ENCODE peak calls at places on chromosomes 11 and 22, in ten cellular contexts. Z is suprapubic skin; G is IMR-90; Q is aorta; N is Caco-2; D is A549; Y is Peyer's patch; F is CD4-positive, alpha-beta memory T cell; O is mesendoderm; S is uterus. M is an unnamed sample. For H3K4me1, the result is how much of the 10 kb centered on the place peaks cover.

GRCh38 chr11:5367461-5368074 is 16.0 kb upstream of the OR51M1 start:
- DNase-seq in Z (no peak), G (peak), Q (no peak), N (no peak), D (no peak), Y (no peak), F (no peak), O (no peak), S (no peak), M (no peak)

GRCh38 chr22:49156662-49157285 is 670.9 kb downstream of the BRD1 start:
- DNase-seq in Z (peak), G (no peak), Q (no peak), N (no peak), D (no peak), Y (peak), F (no peak), O (no peak), S (no peak), M (no peak)

GRCh38 chr11:60974726-60975125 is 3.2 kb downstream of the CD6 start:
- DNase-seq in Z (no peak), G (no peak), Q (peak), N (no peak), D (no peak), Y (no peak), F (no peak), O (no peak), S (no peak), M (no peak)

GRCh38 chr11:11966354-11966741 is 42.1 kb downstream of the DKK3 start:
- DNase-seq in Z (no peak), G (no peak), Q (no peak), N (no peak), D (no peak), Y (no peak), F (no peak), O (no peak), S (no peak), M (peak)

GRCh38 chr11:21040615-21041014 is 371.2 kb downstream of the NELL1 start:
- DNase-seq in Z (no peak), G (no peak), Q (no peak), N (no peak), D (no peak), Y (no peak), F (no peak), O (no peak), S (no peak), M (no peak)

GRCh38 chr11:68354181-68354872 is 41.9 kb downstream of the LRP5 start:
- DNase-seq in Z (peak), G (peak), Q (peak), N (no peak), D (peak), Y (peak), F (no peak), O (peak), S (peak), M (peak)

GRCh38 chr11:117199061-117199915 is at the start of gene TAGLN:
- DNase-seq in Z (no peak), G (peak), Q (peak), N (peak), D (peak), Y (peak), F (no peak), O (peak), S (peak), M (peak)

GRCh38 chr22:49983148-49984042 is 22.8 kb downstream of the PIM3 start:
- DNase-seq in Z (peak), G (no peak), Q (peak), N (peak), D (no peak), Y (peak), F (no peak), O (peak), S (peak), M (peak)

GRCh38 chr11:132475046-132475445 is 1057.3 kb downstream of the OPCML start:
- DNase-seq in Z (no peak), G (no peak), Q (no peak), N (no peak), D (no peak), Y (no peak), F (no peak), O (no peak), S (no peak), M (no peak)

GRCh38 chr22:30435674-30436126 is 10.1 kb downstream of the MTFP1 start:
- DNase-seq in Z (no peak), G (no peak), Q (peak), N (no peak), D (no peak), Y (no peak), F (peak), O (no peak), S (peak), M (peak)

GRCh38 chr22:34414467-34415440 is 494.5 kb upstream of the LARGE1 start:
- DNase-seq in Z (no peak), G (no peak), Q (no peak), N (peak), D (peak), Y (peak), F (no peak), O (peak), S (no peak), M (no peak)

GRCh38 chr22:34410111-34410510 is 489.8 kb upstream of the LARGE1 start:
- DNase-seq in Z (no peak), G (no peak), Q (no peak), N (no peak), D (no peak), Y (no peak), F (no peak), O (peak), S (no peak), M (no peak)
- H3K4me1 ChIP-seq in Z (under half), G (under half), Q (under half), N (under half), D (under half), Y (under half), F (under half), O (under half), S (under half), M (under half)

DNA sequence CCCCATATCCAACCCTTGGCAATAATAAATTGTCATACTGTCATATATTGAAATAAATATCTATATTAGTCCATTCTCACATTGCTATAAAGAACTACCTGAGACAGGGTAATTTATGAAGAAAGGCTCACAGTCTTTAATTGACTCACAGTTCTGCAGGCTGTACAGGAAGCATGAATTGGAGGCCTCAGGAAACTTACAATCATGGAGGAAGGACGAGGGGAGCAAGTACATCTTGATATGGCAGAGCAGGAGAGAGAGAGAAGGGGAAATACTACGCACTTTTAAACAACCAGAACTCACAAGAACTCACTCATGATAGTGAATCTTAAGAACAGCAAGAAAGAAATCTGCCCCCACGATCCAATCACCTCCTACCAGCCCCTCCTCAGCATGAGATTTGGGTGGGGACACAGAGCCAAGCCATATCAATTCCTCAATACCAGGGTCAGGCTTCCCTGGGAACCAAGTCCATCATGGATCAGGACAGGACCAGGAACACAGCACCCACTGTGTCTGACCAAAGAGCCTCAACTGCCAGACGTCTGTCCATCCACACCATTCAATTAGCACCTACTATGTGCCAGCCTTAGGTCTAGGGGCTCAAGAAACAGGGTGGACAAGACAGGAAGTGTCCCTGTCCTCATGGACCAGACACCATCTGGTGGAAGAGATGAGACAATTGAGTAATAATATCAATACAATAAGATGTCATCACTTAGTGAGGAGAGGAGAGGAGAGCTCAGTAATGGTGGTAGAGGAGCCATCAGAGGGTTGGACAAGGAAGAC is 56.9 kb upstream of the TOP3B start:
- DNase-seq in Z (no peak), G (no peak), Q (peak), N (no peak), D (no peak), Y (no peak), F (no peak), O (no peak), S (no peak), M (no peak)
- H3K4me1 ChIP-seq in Z (under half), G (under half), Q (under half), N (under half), D (under half), Y (under half), F (under half), O (under half), S (under half), M (under half)

GRCh38 chr11:8289426-8290047 is 25.9 kb upstream of the LMO1 start:
- DNase-seq in Z (peak), G (no peak), Q (peak), N (no peak), D (no peak), Y (peak), F (no peak), O (no peak), S (no peak), M (no peak)

GRCh38 chr11:8291421-8292350 is 28.0 kb upstream of the LMO1 start:
- DNase-seq in Z (peak), G (no peak), Q (peak), N (no peak), D (no peak), Y (peak), F (no peak), O (no peak), S (no peak), M (no peak)

GRCh38 chr11:8288824-8289223 is 25.1 kb upstream of the LMO1 start:
- DNase-seq in Z (peak), G (no peak), Q (peak), N (no peak), D (no peak), Y (peak), F (no peak), O (no peak), S (no peak), M (no peak)

GRCh38 chr11:8288166-8288772 is 24.6 kb upstream of the LMO1 start:
- DNase-seq in Z (no peak), G (no peak), Q (no peak), N (no peak), D (no peak), Y (no peak), F (no peak), O (no peak), S (no peak), M (no peak)

DNA sequence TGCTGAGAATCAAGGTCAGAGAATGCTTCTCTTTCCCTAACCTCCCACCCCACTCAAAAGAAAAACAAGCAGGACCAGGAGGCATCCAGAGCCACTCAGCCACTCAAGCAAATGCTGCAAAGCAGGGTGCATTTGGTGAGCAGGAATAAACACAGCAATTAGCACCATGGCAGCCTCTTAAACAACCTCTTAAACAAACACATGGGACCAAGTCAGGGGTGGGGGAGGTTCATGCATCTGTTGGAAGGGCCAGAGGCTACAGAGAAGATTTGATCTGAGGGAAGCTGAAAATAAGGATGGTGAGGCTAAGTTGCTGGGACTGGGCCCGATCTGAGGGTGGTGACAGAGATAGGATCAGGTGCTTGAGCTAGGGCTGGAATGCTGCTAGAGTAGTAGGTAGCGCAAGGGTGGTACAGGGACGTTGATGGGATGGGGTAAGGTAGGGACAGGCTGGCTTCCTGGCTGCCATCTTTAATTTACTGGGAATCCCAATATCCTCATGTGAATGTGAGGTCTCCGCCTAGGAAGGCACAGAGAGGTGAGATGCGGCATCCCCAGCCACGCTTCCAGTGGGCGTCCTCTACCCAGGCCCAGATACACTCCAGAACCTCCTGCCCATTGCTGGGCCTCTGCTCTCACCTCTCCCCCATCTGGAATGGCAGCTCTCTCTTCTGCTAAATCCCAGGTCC is 26.6 kb upstream of the LMO1 start:
- DNase-seq in Z (peak), G (no peak), Q (peak), N (no peak), D (no peak), Y (peak), F (no peak), O (peak), S (no peak), M (no peak)
- H3K4me1 ChIP-seq in Z (under half), G (under half), Q (under half), N (under half), D (under half), Y (under half), F (under half), O (under half), S (under half), M (under half)

DNA sequence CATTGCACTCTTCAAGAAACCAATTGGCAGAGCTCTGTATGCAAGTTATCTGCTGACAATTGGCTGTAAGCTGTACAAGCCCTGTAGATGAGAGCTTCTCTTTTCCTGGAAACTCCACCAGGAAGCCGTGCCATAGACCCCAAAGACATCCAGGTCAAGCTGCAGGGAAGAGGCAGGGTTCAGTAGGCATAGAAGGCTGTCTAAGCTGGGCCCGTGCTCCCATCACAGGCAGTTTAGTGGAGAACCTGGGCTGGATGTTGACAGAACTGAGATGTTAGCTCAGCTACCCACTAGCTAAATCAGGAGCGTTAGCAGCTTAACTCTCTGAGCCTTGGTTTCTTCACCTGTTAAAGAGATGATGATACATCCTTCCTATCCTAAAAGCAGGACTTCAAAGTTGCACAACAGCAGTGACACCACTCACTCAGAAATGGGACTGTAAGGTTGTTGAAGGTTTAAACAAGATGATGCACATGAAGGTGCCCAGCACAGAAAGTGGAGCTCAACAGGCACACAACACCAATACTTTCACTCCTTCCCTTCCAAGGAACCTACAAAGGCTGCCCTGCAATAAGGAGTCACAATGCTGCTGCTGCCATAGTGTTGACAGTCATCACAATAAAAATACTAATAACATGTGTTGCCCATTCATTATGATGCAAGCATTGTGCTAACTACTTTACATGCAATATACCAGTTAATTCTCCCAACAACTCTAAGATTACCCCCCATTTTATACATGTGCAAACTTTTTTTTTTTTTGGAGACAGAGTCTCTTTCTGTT is 115.4 kb downstream of the ZBTB16 start:
- DNase-seq in Z (no peak), G (no peak), Q (no peak), N (no peak), D (no peak), Y (no peak), F (no peak), O (no peak), S (no peak), M (no peak)
- H3K4me1 ChIP-seq in Z (half or more), G (under half), Q (under half), N (under half), D (under half), Y (under half), F (half or more), O (under half), S (half or more), M (half or more)

DNA sequence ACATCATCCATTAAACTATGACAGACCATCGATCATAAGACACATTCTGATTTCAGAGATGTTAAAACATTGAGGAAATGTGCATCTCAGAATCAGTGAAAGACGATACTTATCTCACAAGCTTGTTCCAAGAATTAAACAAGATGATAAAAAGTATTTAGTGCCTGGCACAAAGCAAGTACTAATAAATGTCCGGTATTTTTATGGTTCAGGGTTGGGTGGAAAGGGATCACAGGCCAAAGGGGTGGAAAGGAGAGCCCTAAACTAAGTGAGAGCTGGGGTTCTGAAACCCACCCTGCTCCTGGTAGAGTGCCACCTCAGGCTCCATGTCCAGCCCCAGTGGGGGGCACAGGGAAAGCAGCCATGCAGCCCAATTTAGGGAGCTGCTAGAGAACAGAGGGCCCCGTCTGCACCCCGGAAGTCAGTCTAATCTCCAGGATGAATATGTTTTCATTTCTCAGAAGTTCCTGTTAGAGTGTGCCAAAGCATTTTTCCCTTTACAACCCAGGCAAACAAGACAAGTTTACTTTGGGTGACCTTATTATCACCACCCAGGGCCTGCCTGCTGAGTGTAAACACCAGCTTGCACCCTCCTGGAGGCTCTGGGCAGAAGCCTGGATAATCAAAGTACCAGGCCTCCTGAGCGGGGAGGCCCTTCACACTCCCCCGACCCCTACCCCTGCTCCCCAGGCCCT is 3.8 kb upstream of the CREB3L1 start:
- DNase-seq in Z (no peak), G (no peak), Q (no peak), N (peak), D (peak), Y (peak), F (no peak), O (no peak), S (no peak), M (no peak)
- H3K4me1 ChIP-seq in Z (half or more), G (under half), Q (under half), N (half or more), D (half or more), Y (under half), F (under half), O (under half), S (under half), M (under half)

GRCh38 chr22:47356433-47357011 is 594.1 kb downstream of the TBC1D22A start:
- DNase-seq in Z (peak), G (no peak), Q (no peak), N (no peak), D (no peak), Y (no peak), F (no peak), O (no peak), S (no peak), M (no peak)
- H3K4me1 ChIP-seq in Z (under half), G (under half), Q (under half), N (under half), D (under half), Y (under half), F (under half), O (under half), S (under half), M (under half)

DNA sequence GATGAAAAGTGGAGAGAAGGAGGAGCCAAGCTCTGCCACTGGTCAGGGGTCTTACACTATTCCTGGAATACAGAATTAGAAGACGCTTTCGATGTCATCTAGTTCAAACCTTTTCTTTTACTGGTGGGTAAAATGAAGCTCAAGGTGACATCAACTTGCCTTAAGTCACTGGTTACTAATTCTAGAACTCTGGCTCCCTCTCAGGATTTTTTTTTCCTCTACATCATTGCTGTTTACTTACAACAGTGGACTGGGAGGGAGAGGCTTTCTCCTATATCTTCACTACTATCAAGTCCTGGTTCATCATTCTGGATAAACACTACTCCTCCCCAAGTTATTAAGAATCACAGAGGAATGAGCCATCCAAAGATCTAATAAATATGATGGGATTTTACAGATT is 82.9 kb downstream of the ETS1 start:
- DNase-seq in Z (no peak), G (no peak), Q (no peak), N (no peak), D (no peak), Y (no peak), F (no peak), O (no peak), S (no peak), M (no peak)
- H3K4me1 ChIP-seq in Z (half or more), G (half or more), Q (under half), N (under half), D (half or more), Y (under half), F (half or more), O (under half), S (under half), M (under half)

DNA sequence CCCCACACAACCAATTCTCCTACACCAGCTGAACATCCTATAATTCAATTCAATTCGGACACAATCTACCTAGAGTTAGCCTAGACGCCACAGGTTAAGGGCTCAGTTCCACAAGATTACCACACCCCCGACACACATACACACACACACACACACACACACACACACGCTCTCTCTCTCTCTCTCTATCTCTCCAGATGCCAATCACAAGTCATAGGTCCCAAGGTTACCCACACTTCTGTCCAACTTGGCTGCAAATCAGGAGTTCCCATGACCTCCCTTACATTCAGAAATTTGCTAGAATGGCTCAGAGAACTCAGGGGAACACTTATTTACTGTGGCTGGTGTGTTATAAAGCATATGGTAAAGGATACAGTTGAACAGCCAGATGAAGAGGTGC is 204.0 kb downstream of the DBX1 start:
- DNase-seq in Z (no peak), G (no peak), Q (no peak), N (no peak), D (no peak), Y (no peak), F (no peak), O (no peak), S (no peak), M (no peak)
- H3K4me1 ChIP-seq in Z (under half), G (under half), Q (under half), N (under half), D (under half), Y (under half), F (under half), O (under half), S (under half), M (under half)

DNA sequence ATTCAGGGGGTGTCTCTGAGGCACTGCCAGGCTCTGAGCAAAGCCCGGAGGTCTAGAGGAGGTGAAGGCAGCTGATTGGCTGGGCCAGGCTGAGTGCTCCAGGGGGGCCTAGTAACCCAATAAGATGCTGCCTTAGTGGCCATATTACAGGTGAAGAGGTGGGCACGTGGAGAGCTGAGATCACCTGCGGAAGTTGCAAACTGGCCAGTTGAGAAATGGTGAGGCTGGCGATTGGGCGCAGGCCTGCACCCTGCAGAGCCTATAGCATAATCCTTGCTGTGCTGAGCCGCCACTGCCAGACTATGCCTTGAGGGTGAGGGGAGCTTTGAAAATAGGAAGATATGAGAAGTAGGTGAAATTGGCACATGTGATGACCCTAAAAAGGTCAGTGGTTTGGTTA is 21.7 kb downstream of the DERL3 start:
- DNase-seq in Z (no peak), G (no peak), Q (no peak), N (no peak), D (no peak), Y (no peak), F (no peak), O (no peak), S (no peak), M (peak)
- H3K4me1 ChIP-seq in Z (under half), G (under half), Q (under half), N (under half), D (under half), Y (under half), F (under half), O (under half), S (under half), M (under half)

M was measured in kidney.